ENCODE peak calls at places on chromosome 22, in ten cellular contexts. O is bronchial epithelial cell, E is vagina, W is PC-3, Z is heart left ventricle, U is lung, X is AG04450, P is kidney epithelial cell, I is Panc1, A is neuronal stem cell. Q is an unnamed sample.

GRCh38 chr22:43446881-43447280 is 35.1 kb downstream of the MPPED1 start:
- DNase-seq in O (peak; percentile 8), E (no peak), W (peak; percentile 26), Z (no peak), U (no peak), X (no peak), P (no peak), I (no peak), A (no peak), Q (no peak)

GRCh38 chr22:40247976-40248375 is 70.3 kb downstream of the TNRC6B start:
- DNase-seq in O (no peak), E (no peak), W (no peak), Z (no peak), U (no peak), X (no peak), P (no peak), I (no peak), A (no peak), Q (no peak)

GRCh38 chr22:32203181-32204105 is 1.4 kb downstream of the RFPL2 start:
- DNase-seq in O (no peak), E (no peak), W (no peak), Z (no peak), U (peak; percentile 27), X (no peak), P (no peak), I (no peak), A (no peak), Q (no peak)

GRCh38 chr22:27840436-27840835 is 38.9 kb upstream of the MN1 start:
- DNase-seq in O (no peak), E (no peak), W (no peak), Z (no peak), U (no peak), X (no peak), P (no peak), I (no peak), A (no peak), Q (no peak)

GRCh38 chr22:49018601-49019000 is 809.1 kb downstream of the BRD1 start:
- DNase-seq in O (no peak), E (peak; percentile 72), W (no peak), Z (no peak), U (no peak), X (no peak), P (no peak), I (no peak), A (no peak), Q (peak; percentile 50)

GRCh38 chr22:25759825-25760231 is 17.8 kb downstream of the MYO18B start:
- DNase-seq in O (peak; percentile 99), E (no peak), W (peak; percentile 4), Z (peak; percentile 57), U (peak; percentile 37), X (peak; percentile 61), P (peak; percentile 92), I (peak; percentile 22), A (no peak), Q (no peak)

GRCh38 chr22:49010086-49010863 is 817.4 kb downstream of the BRD1 start:
- DNase-seq in O (no peak), E (no peak), W (no peak), Z (no peak), U (no peak), X (no peak), P (no peak), I (no peak), A (no peak), Q (peak; percentile 48)

GRCh38 chr22:35313311-35314121 is 13.8 kb downstream of the TOM1 start:
- DNase-seq in O (peak; percentile 77), E (no peak), W (peak; percentile 61), Z (peak; percentile 46), U (no peak), X (peak; percentile 26), P (peak; percentile 89), I (peak; percentile 53), A (no peak), Q (no peak)

GRCh38 chr22:30969532-30970355 is 679 bp downstream of the TUG1 start:
- DNase-seq in O (peak; percentile 25), E (no peak), W (peak; percentile 15), Z (peak; percentile 43), U (peak; percentile 46), X (no peak), P (no peak), I (no peak), A (no peak), Q (no peak)

GRCh38 chr22:37418627-37419369 is 8.5 kb downstream of the ELFN2 start:
- DNase-seq in O (peak; percentile 41), E (no peak), W (no peak), Z (no peak), U (peak; percentile 45), X (no peak), P (no peak), I (no peak), A (no peak), Q (no peak)
- H3K27me3 ChIP-seq in O (no peaks in the 10 kb centered on the region), E (no peaks in the 10 kb centered on the region), W (no peaks in the 10 kb centered on the region), Z (peaks cover 85% of the 10 kb centered on the region), U (peaks cover 12% of the 10 kb centered on the region), X (peaks cover 9% of the 10 kb centered on the region), P (no peaks in the 10 kb centered on the region), I (no peaks in the 10 kb centered on the region), A (peaks cover 2% of the 10 kb centered on the region), Q (no peaks in the 10 kb centered on the region)

GRCh38 chr22:38312261-38312800 is 4.9 kb downstream of the CSNK1E start:
- DNase-seq in O (peak; percentile 73), E (no peak), W (no peak), Z (no peak), U (no peak), X (no peak), P (no peak), I (no peak), A (no peak), Q (no peak)
- H3K4me3 ChIP-seq in O (no peak overlapping the region), E (no peak overlapping the region), W (no peak overlapping the region), Z (no peak overlapping the region), U (no peak overlapping the region), X (peak overlapping the region; percentile 79), P (no peak overlapping the region), I (no peak overlapping the region), A (no peak overlapping the region), Q (no peak overlapping the region)

GRCh38 chr22:45934659-45935341 is 42.2 kb downstream of the WNT7B start:
- DNase-seq in O (peak; percentile 99), E (no peak), W (peak; percentile 96), Z (no peak), U (peak; percentile 44), X (peak; percentile 71), P (peak; percentile 95), I (peak; percentile 81), A (no peak), Q (no peak)
- H3K27me3 ChIP-seq in O (no peaks in the 10 kb centered on the region), E (no peaks in the 10 kb centered on the region), W (no peaks in the 10 kb centered on the region), Z (peaks cover 56% of the 10 kb centered on the region), U (no peaks in the 10 kb centered on the region), X (no peaks in the 10 kb centered on the region), P (no peaks in the 10 kb centered on the region), I (no peaks in the 10 kb centered on the region), A (no peaks in the 10 kb centered on the region), Q (no peaks in the 10 kb centered on the region)

DNA sequence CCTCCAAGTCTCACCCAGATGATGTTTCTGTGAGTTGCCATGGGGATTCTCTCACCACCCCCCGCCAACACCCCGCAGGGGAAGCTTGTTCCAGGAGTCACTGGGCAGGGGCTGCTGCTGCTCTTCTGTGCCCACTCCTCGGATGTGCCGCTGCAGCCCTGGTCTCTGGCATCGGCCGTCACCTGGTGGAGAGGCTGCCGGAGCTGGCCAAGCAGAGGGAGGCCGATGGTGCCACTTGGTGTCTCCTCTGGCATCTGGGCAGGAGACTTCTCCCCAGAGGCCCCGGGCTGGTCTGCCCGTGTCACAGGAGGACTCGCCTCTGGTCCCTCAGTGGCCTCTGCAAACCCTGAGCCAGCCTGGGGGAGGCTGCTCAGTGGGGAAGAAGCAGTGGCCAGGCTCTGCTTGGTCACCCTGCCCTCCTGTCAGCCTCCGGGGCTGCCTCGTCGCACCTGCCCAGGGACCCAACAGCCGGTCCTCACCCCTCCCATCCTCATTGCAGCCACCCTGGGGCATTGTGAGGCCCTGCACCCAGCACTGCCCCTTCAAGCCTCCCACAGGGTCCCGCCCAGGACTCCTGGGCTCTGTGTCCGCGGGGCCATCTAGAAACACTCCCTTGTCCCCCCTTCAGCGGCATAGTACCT is 420 bp upstream of the ADORA2A start:
- DNase-seq in O (no peak), E (no peak), W (no peak), Z (no peak), U (no peak), X (no peak), P (no peak), I (no peak), A (no peak), Q (no peak)
- H3K4me3 ChIP-seq in O (no peak overlapping the region), E (no peak overlapping the region), W (no peak overlapping the region), Z (no peak overlapping the region), U (no peak overlapping the region), X (no peak overlapping the region), P (no peak overlapping the region), I (no peak overlapping the region), A (no peak overlapping the region), Q (no peak overlapping the region)

Q was measured in right atrium auricular region.